ENCODE peak calls at places on chromosomes 4 and X, in four cellular contexts. B is EL, V is HuH-7, P is NCI-H1092 treated with DMSO at 0.1 percent for 48 hours. H is an unnamed sample.

GRCh38 chr4:56699537-56699936 is 18.4 kb upstream of the HOPX start:
- DNase-seq in B (no peak), V (no peak), P (no peak), H (no peak)

GRCh38 chrX:112931478-112931877 is 90.8 kb upstream of the AMOT start:
- DNase-seq in V (no peak), B (no peak), P (no peak), H (no peak)

GRCh38 chrX:133307637-133308485 is 89.7 kb upstream of the TFDP3 start:
- DNase-seq in B (no peak), P (no peak), V (no peak), H (no peak)

GRCh38 chr4:13178621-13179020 is 305.5 kb downstream of the RAB28 start:
- DNase-seq in P (no peak), B (no peak), V (no peak), H (peak; percentile 11)

GRCh38 chrX:19543951-19544359 is 28.6 kb upstream of the MAP3K15 start:
- DNase-seq in B (no peak), V (no peak), P (no peak), H (no peak)

GRCh38 chr4:78938474-78938867 is 767 bp downstream of the PAQR3 start:
- DNase-seq in V (no peak), B (no peak), P (peak; percentile 33), H (peak; percentile 43)

GRCh38 chr4:76341063-76341462 is 34.5 kb downstream of the STBD1 start:
- DNase-seq in V (no peak), B (peak; percentile 21), P (no peak), H (no peak)

GRCh38 chrX:117138070-117138469 is 675.3 kb upstream of the CT83 start:
- DNase-seq in P (no peak), V (no peak), B (no peak), H (no peak)

GRCh38 chr4:147334478-147334877 is 146.4 kb upstream of the EDNRA start:
- DNase-seq in V (no peak), P (no peak), B (peak; percentile 27), H (no peak)

GRCh38 chr4:30948653-30949052 is 228.5 kb downstream of the PCDH7 start:
- DNase-seq in P (no peak), B (peak; percentile 10), V (no peak), H (no peak)

GRCh38 chr4:136793848-136794247 is 738.4 kb downstream of the PCDH18 start:
- DNase-seq in B (no peak), V (no peak), P (no peak), H (no peak)

GRCh38 chr4:38805530-38806145 is 1.0 kb upstream of the TLR1 start:
- DNase-seq in B (peak; percentile 14), P (no peak), V (no peak), H (no peak)

GRCh38 chr4:95835672-95836071 is 4.2 kb upstream of the PDHA2 start:
- DNase-seq in V (no peak), P (no peak), B (no peak), H (peak; percentile 16)

GRCh38 chr4:3285558-3286334 is 7.1 kb upstream of the RGS12 start:
- DNase-seq in B (peak; percentile 75), P (no peak), V (no peak), H (no peak)

GRCh38 chrX:132728296-132728695 is 230.1 kb downstream of the HS6ST2 start:
- DNase-seq in B (no peak), V (no peak), P (no peak), H (no peak)

GRCh38 chr4:78689224-78689623 is 86.9 kb upstream of the BMP2K start:
- DNase-seq in V (no peak), B (no peak), P (no peak), H (no peak)

GRCh38 chr4:8766610-8767009 is 105.0 kb downstream of the HMX1 start:
- DNase-seq in B (no peak), P (no peak), V (no peak), H (no peak)

GRCh38 chr4:105719214-105719613 is 10.6 kb downstream of the GSTCD start:
- DNase-seq in P (no peak), B (no peak), V (no peak), H (no peak)

GRCh38 chrX:106479920-106480319 is 131.9 kb upstream of the RADX start:
- DNase-seq in B (no peak), V (no peak), P (no peak), H (no peak)

GRCh38 chrX:3175659-3176438 is 134.6 kb downstream of the ARSF start:
- DNase-seq in B (peak; percentile 53), P (no peak), V (no peak), H (no peak)

GRCh38 chrX:134931550-134931949 is 59.2 kb upstream of the SMIM10 start:
- DNase-seq in V (no peak), P (no peak), B (no peak), H (no peak)

GRCh38 chrX:50799531-50799961 is 14.4 kb downstream of the SHROOM4 start:
- DNase-seq in B (no peak), V (no peak), P (no peak), H (no peak)

GRCh38 chrX:127038065-127038464 is 218.5 kb downstream of the PRR32 start:
- DNase-seq in P (no peak), V (no peak), B (no peak), H (no peak)